ENCODE peak calls at places on chromosome 9, in nine cellular contexts. U is lower lobe of right lung; T is aorta; K is heart right ventricle; A is Peyer's patch; Y is GM12878; Q is neural progenitor cell; R is CD4-positive, alpha-beta memory T cell; G is CD8-positive, alpha-beta T cell. S is an unnamed sample.
A peak's percentile ranks its signal among the peaks of the same experiment; 100 is the strongest.

GRCh38 chr9:30089428-30089827 is 2295.0 kb upstream of the ACO1 start:
- DNase-seq in K (no peak), T (no peak), G (no peak), Y (no peak), A (no peak), U (no peak), Q (no peak), R (no peak), S (no peak)

GRCh38 chr9:6842584-6842947 is 84.8 kb downstream of the KDM4C start:
- DNase-seq in A (no peak), G (no peak), Y (no peak), U (no peak), K (no peak), R (no peak), T (no peak), Q (no peak), S (no peak)

GRCh38 chr9:33099754-33100153 is 23.3 kb upstream of the SMU1 start:
- DNase-seq in U (no peak), K (no peak), T (no peak), Y (no peak), R (no peak), A (no peak), Q (no peak), G (no peak), S (no peak)

GRCh38 chr9:114184071-114184470 is 28.7 kb downstream of the COL27A1 start:
- DNase-seq in Y (no peak), Q (no peak), G (no peak), R (no peak), A (no peak), T (peak; percentile 49), K (no peak), U (peak; percentile 4), S (no peak)

GRCh38 chr9:94853887-94854286 is 127.4 kb downstream of the AOPEP start:
- DNase-seq in A (no peak), Q (no peak), Y (no peak), G (no peak), T (no peak), U (no peak), K (no peak), R (no peak), S (no peak)

GRCh38 chr9:65420771-65421170 is 135.8 kb upstream of the FOXD4L5 start:
- DNase-seq in Y (no peak), G (no peak), R (no peak), U (no peak), Q (no peak), K (no peak), A (no peak), T (no peak), S (no peak)

GRCh38 chr9:69097053-69097452 is 61.5 kb downstream of the FXN start:
- DNase-seq in Q (no peak), Y (no peak), A (no peak), G (no peak), K (no peak), U (no peak), R (no peak), T (no peak), S (no peak)

GRCh38 chr9:133583586-133583985 is 25.6 kb downstream of the FAM163B start:
- DNase-seq in Q (no peak), R (no peak), G (no peak), Y (no peak), U (no peak), A (no peak), T (no peak), K (peak; percentile 68), S (peak; percentile 99)

GRCh38 chr9:68709291-68709970 is 4.4 kb downstream of the PIP5K1B start:
- DNase-seq in Q (no peak), G (no peak), U (no peak), T (no peak), R (no peak), A (no peak), K (no peak), Y (no peak), S (no peak)

GRCh38 chr9:126621056-126621918 is 7.6 kb downstream of the LMX1B start:
- DNase-seq in K (no peak), Q (no peak), A (no peak), Y (no peak), R (no peak), T (no peak), G (no peak), U (no peak), S (no peak)

GRCh38 chr9:115411993-115412452 is 294.1 kb upstream of the TNC start:
- DNase-seq in G (no peak), K (no peak), T (no peak), R (no peak), U (no peak), Y (no peak), Q (no peak), A (no peak), S (no peak)

GRCh38 chr9:27365977-27366376 is 69.0 kb upstream of the EQTN start:
- DNase-seq in T (no peak), Q (no peak), K (no peak), U (no peak), R (no peak), Y (peak; percentile 74), G (no peak), A (no peak), S (no peak)

GRCh38 chr9:84397151-84397728 is 56.7 kb upstream of the SLC28A3 start:
- DNase-seq in Q (peak; percentile 82), Y (peak; percentile 8), T (peak; percentile 82), K (peak; percentile 53), G (peak; percentile 72), A (peak; percentile 85), U (no peak), R (peak; percentile 52), S (peak; percentile 76)

DNA sequence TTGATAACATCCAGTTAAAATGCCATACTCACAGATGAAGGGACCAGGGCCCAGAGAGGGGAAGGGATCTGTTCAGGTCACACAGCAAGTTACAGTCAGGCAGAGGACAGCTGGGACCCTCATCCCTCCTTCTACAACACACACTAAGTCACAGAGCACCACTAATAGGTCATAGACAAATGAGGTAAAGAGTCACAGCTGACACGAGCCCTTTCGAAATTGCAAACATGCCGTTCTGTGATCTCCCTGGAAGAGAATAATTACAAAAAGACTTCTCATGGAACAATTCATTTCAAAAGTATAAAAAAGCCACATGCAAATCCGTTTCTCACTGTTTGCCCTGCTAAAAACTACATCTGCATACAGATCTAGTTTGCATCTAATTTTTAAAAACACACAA is 15.5 kb downstream of the IGFBPL1 start:
- DNase-seq in R (no peak), Q (no peak), T (no peak), Y (no peak), A (no peak), K (no peak), G (no peak), U (no peak), S (no peak)
- H3K27ac ChIP-seq in R (no peak overlapping the region), Q (no peak overlapping the region), T (no peak overlapping the region), Y (no peak overlapping the region), A (no peak overlapping the region), K (no peak overlapping the region), G (no peak overlapping the region), U (no peak overlapping the region), S (no peak overlapping the region)

GRCh38 chr9:124797343-124798103 is 20.6 kb downstream of the OLFML2A start:
- DNase-seq in U (no peak), A (no peak), R (no peak), G (no peak), Q (no peak), Y (no peak), K (peak; percentile 61), T (no peak), S (no peak)
- H3K4me3 ChIP-seq in U (no peak overlapping the region), A (no peak overlapping the region), R (no peak overlapping the region), G (no peak overlapping the region), Q (no peak overlapping the region), Y (no peak overlapping the region), K (no peak overlapping the region), T (no peak overlapping the region), S (no peak overlapping the region)

DNA sequence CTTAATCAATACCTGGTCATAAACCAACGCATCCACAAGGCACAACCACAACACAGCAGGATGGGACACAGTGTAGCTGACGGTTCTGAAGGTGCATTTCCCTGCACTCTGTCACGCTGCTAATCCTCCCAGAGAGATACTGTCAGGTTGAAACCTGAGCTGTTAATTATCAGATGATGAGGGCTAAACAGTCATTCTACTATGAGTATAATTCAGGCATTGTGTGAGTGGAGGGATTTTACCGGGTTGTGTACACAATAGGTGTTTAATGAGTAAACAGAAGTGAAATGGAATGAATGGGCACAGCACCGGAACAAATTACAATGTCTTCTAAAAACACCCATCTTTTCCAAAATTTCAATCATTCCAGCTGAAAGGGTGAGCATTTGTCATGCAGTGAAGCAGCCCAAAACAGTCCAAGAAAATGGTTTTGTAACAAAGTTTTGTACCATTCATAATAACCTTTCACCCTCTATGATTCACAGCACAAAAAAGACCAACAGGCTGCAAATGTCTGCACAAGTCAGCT is 71.5 kb downstream of the ABCA1 start:
- DNase-seq in G (no peak), Y (no peak), R (no peak), T (no peak), Q (peak; percentile 36), A (no peak), U (no peak), K (no peak), S (no peak)
- H3K4me1 ChIP-seq in G (no peaks in the 10 kb centered on the region), Y (no peaks in the 10 kb centered on the region), R (no peaks in the 10 kb centered on the region), T (no peaks in the 10 kb centered on the region), Q (peaks cover 12% of the 10 kb centered on the region), A (no peaks in the 10 kb centered on the region), U (peaks cover 58% of the 10 kb centered on the region), K (no peaks in the 10 kb centered on the region), S (no peaks in the 10 kb centered on the region)

GRCh38 chr9:4119778-4120554 is 179.9 kb downstream of the GLIS3 start:
- DNase-seq in T (no peak), A (no peak), Q (no peak), Y (no peak), G (no peak), U (no peak), R (no peak), K (no peak), S (no peak)

GRCh38 chr9:4117835-4118610 is 181.8 kb downstream of the GLIS3 start:
- DNase-seq in R (peak; percentile 16), A (peak; percentile 52), U (peak; percentile 41), T (peak; percentile 78), Q (no peak), G (peak; percentile 62), Y (no peak), K (no peak), S (peak; percentile 73)

GRCh38 chr9:4116091-4116581 is 183.7 kb downstream of the GLIS3 start:
- DNase-seq in G (no peak), Y (no peak), U (no peak), K (no peak), T (no peak), Q (no peak), A (no peak), R (no peak), S (no peak)

GRCh38 chr9:4116708-4117460 is 183.0 kb downstream of the GLIS3 start:
- DNase-seq in Q (no peak), G (no peak), Y (no peak), K (no peak), R (no peak), T (no peak), U (no peak), A (no peak), S (no peak)

DNA sequence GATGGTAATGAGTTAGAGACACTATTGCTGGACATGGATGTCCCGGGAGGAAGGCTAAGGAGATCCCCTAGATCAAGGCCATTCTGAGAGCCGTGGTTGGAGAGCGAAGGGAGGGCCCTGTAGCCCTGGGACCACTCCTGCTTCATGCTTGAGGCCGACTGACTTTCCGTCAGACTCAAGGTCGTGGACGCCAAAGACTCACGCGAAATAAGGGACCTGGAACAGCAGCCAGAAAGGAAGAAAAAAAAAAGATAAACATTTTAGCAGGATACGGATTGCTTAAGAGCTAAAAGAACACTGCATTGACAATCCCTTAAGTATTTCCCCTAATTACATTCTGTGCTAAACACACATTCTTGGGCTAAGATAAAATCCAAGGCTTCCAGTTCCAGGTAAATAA is 181.2 kb downstream of the GLIS3 start:
- DNase-seq in R (no peak), G (no peak), K (no peak), U (no peak), T (no peak), A (no peak), Q (no peak), Y (no peak), S (peak; percentile 78)
- H3K27ac ChIP-seq in R (no peak overlapping the region), G (no peak overlapping the region), K (no peak overlapping the region), U (no peak overlapping the region), T (no peak overlapping the region), A (no peak overlapping the region), Q (no peak overlapping the region), Y (no peak overlapping the region), S (no peak overlapping the region)

S was measured in right cardiac atrium.